ENCODE peak calls at places on chromosomes 4 and X, in five cellular contexts. P, C, W, R and J are unnamed samples.
A peak's percentile ranks its signal among the peaks of the same experiment; 100 is the strongest.

GRCh38 chr4:55396305-55397023 is 707 bp downstream of the TMEM165 start:
- DNase-seq in P (peak; percentile 54), C (peak; percentile 73), W (peak; percentile 38), R (peak; percentile 31), J (peak; percentile 72)

GRCh38 chr4:56183344-56183959 is 203.8 kb downstream of the AASDH start:
- DNase-seq in P (no peak), C (peak; percentile 38), W (no peak), R (no peak), J (no peak)

GRCh38 chrX:77953300-77953699 is 16.1 kb downstream of the PGAM4 start:
- DNase-seq in P (no peak), C (no peak), W (peak; percentile 3), R (no peak), J (no peak)

GRCh38 chr4:1604181-1604705 is 79.9 kb downstream of the FAM53A start:
- DNase-seq in P (peak; percentile 10), C (no peak), W (no peak), R (peak; percentile 10), J (no peak)

GRCh38 chr4:171281359-171281758 is 531.8 kb upstream of the GALNTL6 start:
- DNase-seq in P (no peak), C (no peak), W (no peak), R (no peak), J (peak; percentile 7)

GRCh38 chr4:83917572-83917971 is 381.7 kb downstream of the GPAT3 start:
- DNase-seq in P (no peak), C (peak; percentile 21), W (peak; percentile 2), R (no peak), J (peak; percentile 26)

GRCh38 chr4:165010487-165010886 is 21.3 kb upstream of the TRIM60 start:
- DNase-seq in P (no peak), C (no peak), W (no peak), R (no peak), J (no peak)

GRCh38 chr4:159428975-159429692 is 326.3 kb downstream of the RAPGEF2 start:
- DNase-seq in P (no peak), C (no peak), W (no peak), R (no peak), J (no peak)

GRCh38 chr4:98516441-98517323 is 141.7 kb downstream of the TSPAN5 start:
- DNase-seq in P (no peak), C (no peak), W (peak; percentile 27), R (peak; percentile 68), J (no peak)

GRCh38 chrX:20378291-20378920 is 111.7 kb upstream of the RPS6KA3 start:
- DNase-seq in P (no peak), C (no peak), W (peak; percentile 31), R (peak; percentile 47), J (no peak)

GRCh38 chr4:182179751-182180150 is 63.5 kb upstream of the TENM3 start:
- DNase-seq in P (no peak), C (no peak), W (no peak), R (no peak), J (no peak)

GRCh38 chrX:14817559-14817958 is 55.3 kb downstream of the FANCB start:
- DNase-seq in P (no peak), C (no peak), W (no peak), R (no peak), J (no peak)

GRCh38 chr4:168840988-168841681 is 168.9 kb downstream of the CBR4 start:
- DNase-seq in P (no peak), C (peak; percentile 87), W (no peak), R (no peak), J (no peak)

GRCh38 chrX:82748901-82749505 is 759.1 kb upstream of the POU3F4 start:
- DNase-seq in P (no peak), C (peak; percentile 1), W (no peak), R (peak; percentile 11), J (no peak)

GRCh38 chrX:123830309-123830708 is 29.5 kb upstream of the XIAP start:
- DNase-seq in P (no peak), C (peak; percentile 2), W (no peak), R (peak; percentile 77), J (no peak)

GRCh38 chr4:14023036-14023435 is 395.5 kb upstream of the BOD1L1 start:
- DNase-seq in P (no peak), C (no peak), W (peak; percentile 39), R (peak; percentile 40), J (no peak)

GRCh38 chrX:130878350-130879341 is 24.4 kb downstream of the ENOX2 start:
- DNase-seq in P (peak; percentile 15), C (no peak), W (peak; percentile 85), R (peak; percentile 89), J (no peak)

GRCh38 chrX:125219852-125220251 is 99.8 kb upstream of the TEX13C start:
- DNase-seq in P (no peak), C (no peak), W (no peak), R (no peak), J (no peak)

GRCh38 chr4:41538887-41539498 is 1.0 kb downstream of the LIMCH1 start:
- DNase-seq in P (peak; percentile 41), C (no peak), W (no peak), R (peak; percentile 50), J (no peak)

GRCh38 chrX:152635941-152636340 is 1.8 kb upstream of the GABRQ start:
- DNase-seq in P (no peak), C (peak; percentile 79), W (peak; percentile 50), R (peak; percentile 44), J (peak; percentile 51)

GRCh38 chrX:150163181-150163930 is 199.8 kb upstream of the MAMLD1 start:
- DNase-seq in P (no peak), C (no peak), W (no peak), R (no peak), J (no peak)

GRCh38 chrX:6694977-6695376 is 160.1 kb upstream of the VCX3A start:
- DNase-seq in P (no peak), C (no peak), W (no peak), R (no peak), J (no peak)

GRCh38 chr4:114717432-114717831 is 118.8 kb downstream of the UGT8 start:
- DNase-seq in P (no peak), C (no peak), W (no peak), R (no peak), J (no peak)

GRCh38 chr4:142815834-142816233 is 30.3 kb downstream of the INPP4B start:
- DNase-seq in P (no peak), C (no peak), W (peak; percentile 70), R (peak; percentile 81), J (no peak)

DNA sequence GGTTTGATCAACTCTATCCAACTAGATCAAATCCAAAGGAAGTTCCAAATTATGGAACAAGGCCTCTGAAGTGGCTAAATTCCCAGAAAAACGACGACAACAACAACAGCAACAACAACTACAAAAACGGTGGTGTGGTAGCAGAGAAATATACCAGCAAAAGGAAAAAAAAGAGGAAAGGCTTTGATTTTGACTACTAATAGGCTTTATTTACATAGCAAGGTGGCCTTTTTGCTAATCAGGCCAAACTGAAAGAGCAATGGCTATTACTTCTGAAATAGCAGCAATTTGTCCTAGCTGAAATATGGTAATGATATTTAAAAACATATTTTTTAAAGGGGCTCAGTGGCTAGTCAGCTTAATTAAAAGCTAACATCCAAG is 40.8 kb upstream of the TMPRSS11E start:
- DNase-seq in P (no peak), C (no peak), W (no peak), R (no peak), J (no peak)
- H3K36me3 ChIP-seq in P (no peaks in the 10 kb centered on the region), C (no peaks in the 10 kb centered on the region), W (no peaks in the 10 kb centered on the region), R (no peaks in the 10 kb centered on the region), J (no peaks in the 10 kb centered on the region)

GRCh38 chr4:3107271-3108185 is 33.0 kb downstream of the HTT start:
- DNase-seq in P (peak; percentile 75), C (no peak), W (no peak), R (no peak), J (no peak)

GRCh38 chr4:3111461-3111860 is 37.0 kb downstream of the HTT start:
- DNase-seq in P (no peak), C (peak; percentile 15), W (peak; percentile 82), R (peak; percentile 42), J (no peak)

GRCh38 chr4:3108211-3108610 is 33.7 kb downstream of the HTT start:
- DNase-seq in P (no peak), C (no peak), W (peak; percentile 37), R (no peak), J (no peak)

GRCh38 chr4:3112241-3112978 is 37.9 kb downstream of the HTT start:
- DNase-seq in P (no peak), C (no peak), W (no peak), R (no peak), J (no peak)

DNA sequence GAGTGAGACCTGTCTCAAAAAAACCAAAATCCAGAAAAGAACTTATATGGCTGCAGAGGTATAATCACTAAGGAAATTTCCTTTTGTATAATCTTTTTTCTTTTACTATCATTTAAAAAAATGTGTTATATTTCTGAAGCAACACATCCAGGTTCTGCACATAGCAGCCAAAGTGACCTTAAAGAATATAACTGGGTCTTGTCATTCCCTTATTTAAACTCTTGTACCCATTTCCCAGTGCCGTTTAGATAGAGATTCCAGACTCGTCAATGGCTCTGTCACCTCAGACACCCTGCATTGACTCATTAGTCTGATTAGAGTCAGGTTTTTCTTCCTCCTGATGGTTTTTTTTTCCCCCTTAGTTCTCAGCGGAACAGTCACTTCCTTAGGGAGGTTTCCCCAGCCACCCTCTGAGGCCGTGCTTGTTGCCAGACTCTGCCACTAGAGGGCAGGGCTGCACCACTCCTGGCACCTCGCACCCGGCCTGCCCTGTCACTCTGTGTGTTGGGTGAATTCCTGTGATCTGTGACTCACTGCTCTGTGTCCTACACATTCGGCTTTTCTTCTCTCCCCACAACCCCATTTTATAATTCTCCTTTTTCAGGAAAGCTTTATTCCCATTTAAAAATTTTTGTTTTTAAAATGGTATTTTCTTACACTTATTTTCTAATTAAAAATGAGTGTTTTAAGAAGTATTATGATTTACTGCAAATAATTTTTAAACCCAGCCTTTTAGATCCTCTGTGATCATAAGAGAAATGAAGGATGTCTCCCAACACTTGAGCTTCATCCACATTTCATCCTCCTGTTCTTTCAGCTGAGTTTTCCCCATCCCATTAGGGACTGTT is 32.1 kb downstream of the HTT start:
- DNase-seq in P (peak; percentile 88), C (peak; percentile 88), W (peak; percentile 89), R (peak; percentile 76), J (peak; percentile 84)
- H3K36me3 ChIP-seq in P (peaks cover 61% of the 10 kb centered on the region), C (peaks cover 29% of the 10 kb centered on the region), W (peaks cover 20% of the 10 kb centered on the region), R (peaks cover 19% of the 10 kb centered on the region), J (peaks cover 42% of the 10 kb centered on the region)

GRCh38 chrX:53193093-53193492 is 31.9 kb downstream of the KDM5C start:
- DNase-seq in P (no peak), C (no peak), W (no peak), R (no peak), J (no peak)

GRCh38 chrX:53194308-53194707 is 30.7 kb downstream of the KDM5C start:
- DNase-seq in P (no peak), C (no peak), W (no peak), R (no peak), J (no peak)

GRCh38 chrX:53196678-53197077 is 28.3 kb downstream of the KDM5C start:
- DNase-seq in P (no peak), C (no peak), W (no peak), R (no peak), J (no peak)

GRCh38 chrX:53190363-53190960 is 34.5 kb downstream of the KDM5C start:
- DNase-seq in P (no peak), C (peak; percentile 67), W (no peak), R (no peak), J (no peak)

DNA sequence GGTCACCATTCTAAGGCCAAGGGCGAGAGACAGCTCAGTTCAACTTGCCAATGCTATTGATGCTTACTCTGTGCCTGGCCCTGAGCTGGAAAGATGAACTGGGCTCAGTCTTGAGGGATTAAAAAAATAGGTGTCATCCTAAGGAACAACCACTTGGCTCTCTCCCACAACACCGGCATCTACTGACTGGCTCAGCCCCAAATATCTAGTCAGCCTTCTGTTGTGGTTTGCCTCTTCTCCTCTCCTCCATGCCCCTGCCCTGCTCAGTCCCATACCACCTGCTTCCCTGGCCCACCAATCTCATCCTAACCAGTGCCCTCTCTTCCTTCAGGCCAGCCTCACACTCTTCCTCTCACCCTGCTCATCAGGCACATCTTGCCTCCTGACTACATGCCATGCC is 29.6 kb downstream of the KDM5C start:
- DNase-seq in P (no peak), C (no peak), W (no peak), R (no peak), J (no peak)
- H3K36me3 ChIP-seq in P (peaks cover 99% of the 10 kb centered on the region), C (peaks cover 3% of the 10 kb centered on the region), W (peaks cover 79% of the 10 kb centered on the region), R (peaks cover 11% of the 10 kb centered on the region), J (peaks cover 49% of the 10 kb centered on the region)

GRCh38 chr4:73131281-73131680 is 61.8 kb upstream of the COX18 start:
- DNase-seq in P (no peak), C (no peak), W (no peak), R (no peak), J (no peak)
- H3K36me3 ChIP-seq in P (peaks cover 59% of the 10 kb centered on the region), C (peaks cover 28% of the 10 kb centered on the region), W (peaks cover 14% of the 10 kb centered on the region), R (peaks cover 18% of the 10 kb centered on the region), J (peaks cover 52% of the 10 kb centered on the region)